ENCODE peak calls at places on chromosomes 7 and 10, in ten cellular contexts. H is activated CD8-positive, alpha-beta memory T cell treated with anti-CD3 and anti-CD28 coated beads for 24 hours; Z is NCI-H345; C is Kasumi-1; I is T follicular helper cell; S is astrocyte of the hippocampus; F is Ammon's horn; P is EL; O is activated CD4-positive, CD25-positive, alpha-beta regulatory T cell; E is psoas muscle. L is an unnamed sample.

GRCh38 chr7:137169282-137169698 is 174.2 kb downstream of the PTN start:
- DNase-seq in Z (peak; percentile 93), C (peak; percentile 32), P (peak; percentile 59), F (peak; percentile 90), S (peak; percentile 88), H (no peak), I (no peak), E (peak; percentile 45), O (no peak), L (peak; percentile 37)

GRCh38 chr10:45282061-45282460 is 33.3 kb downstream of the OR13A1 start:
- DNase-seq in E (no peak), O (no peak), P (no peak), I (no peak), H (no peak), Z (no peak), S (no peak), F (no peak), C (no peak), L (no peak)

GRCh38 chr7:129949292-129950133 is 3.2 kb downstream of the UBE2H start:
- DNase-seq in C (no peak), O (no peak), F (peak; percentile 44), P (peak; percentile 77), Z (no peak), E (no peak), S (peak; percentile 78), I (no peak), H (peak; percentile 64), L (no peak)

GRCh38 chr10:129950651-129951050 is 13.4 kb downstream of the EBF3 start:
- DNase-seq in F (no peak), H (no peak), I (no peak), O (no peak), E (no peak), P (no peak), S (no peak), Z (no peak), C (no peak), L (no peak)

GRCh38 chr7:113752689-113753088 is 166.1 kb downstream of the PPP1R3A start:
- DNase-seq in H (no peak), P (no peak), O (no peak), C (no peak), S (no peak), I (no peak), E (no peak), Z (no peak), F (no peak), L (no peak)

GRCh38 chr7:17581301-17581700 is 282.8 kb downstream of the AHR start:
- DNase-seq in S (no peak), F (no peak), C (no peak), P (no peak), Z (no peak), H (no peak), I (no peak), O (no peak), E (no peak), L (no peak)

GRCh38 chr7:25028370-25028971 is 48.5 kb upstream of the OSBPL3 start:
- DNase-seq in Z (peak; percentile 8), H (no peak), I (peak; percentile 5), F (no peak), S (peak; percentile 93), C (no peak), O (no peak), E (no peak), P (peak; percentile 98), L (peak; percentile 20)

GRCh38 chr10:28505359-28505959 is 27.5 kb upstream of the WAC start:
- DNase-seq in C (peak; percentile 35), I (no peak), S (no peak), E (no peak), Z (no peak), P (no peak), H (no peak), F (no peak), O (no peak), L (no peak)

GRCh38 chr7:76220185-76221057 is 18.7 kb downstream of the SRRM3 start:
- DNase-seq in I (no peak), S (peak; percentile 63), H (no peak), E (no peak), Z (no peak), O (no peak), F (peak; percentile 58), C (peak; percentile 26), P (peak; percentile 48), L (peak; percentile 30)

GRCh38 chr10:108250954-108251620 is 1086.6 kb upstream of the SORCS1 start:
- DNase-seq in F (no peak), E (no peak), P (peak; percentile 1), O (no peak), S (peak; percentile 4), C (no peak), Z (no peak), H (no peak), I (no peak), L (peak; percentile 33)

GRCh38 chr10:600876-601275 is 88.6 kb downstream of the DIP2C start:
- DNase-seq in E (no peak), S (peak; percentile 86), C (no peak), F (no peak), I (no peak), H (no peak), Z (peak; percentile 22), O (no peak), P (no peak), L (no peak)

GRCh38 chr7:44287488-44288380 is 37.7 kb downstream of the CAMK2B start:
- DNase-seq in E (peak; percentile 28), H (peak; percentile 38), Z (no peak), I (no peak), S (no peak), P (no peak), O (no peak), F (no peak), C (no peak), L (no peak)

GRCh38 chr7:101877882-101878591 is 60.6 kb downstream of the CUX1 start:
- DNase-seq in C (no peak), S (no peak), F (no peak), H (no peak), O (no peak), Z (no peak), P (no peak), I (no peak), E (no peak), L (no peak)

GRCh38 chr7:96090756-96091155 is 231.1 kb downstream of the SLC25A13 start:
- DNase-seq in P (no peak), F (no peak), O (no peak), Z (no peak), E (no peak), S (no peak), C (no peak), H (no peak), I (no peak), L (no peak)

L was measured in OCI-M1.